ENCODE peak calls at places on chromosomes 2 and 18, in seven cellular contexts. I is H9, L is trophoblast cell, A is mesenchymal stem cell, O is mesendoderm, Q is IMR-90, C is neuronal stem cell. S is an unnamed sample.

GRCh38 chr2:12321017-12321641 is 395.6 kb upstream of the TRIB2 start:
- DNase-seq in I (no peak), L (peak), A (peak), O (peak), Q (peak), C (no peak), S (no peak)

GRCh38 chr2:14524803-14525080 is 107.8 kb upstream of the LRATD1 start:
- DNase-seq in I (no peak), L (peak), A (peak), O (no peak), Q (peak), C (no peak), S (no peak)

GRCh38 chr18:34880882-34881852 is 160.0 kb upstream of the MAPRE2 start:
- DNase-seq in I (no peak), L (no peak), A (peak), O (no peak), Q (peak), C (no peak), S (no peak)

GRCh38 chr2:54581326-54582039 is 125.4 kb downstream of the SPTBN1 start:
- DNase-seq in I (no peak), L (no peak), A (no peak), O (no peak), Q (no peak), C (no peak), S (no peak)

GRCh38 chr2:217092710-217093379 is 233.0 kb upstream of the TNP1 start:
- DNase-seq in I (no peak), L (no peak), A (no peak), O (no peak), Q (no peak), C (no peak), S (no peak)

GRCh38 chr2:139366659-139367058 is 586.5 kb upstream of the NXPH2 start:
- DNase-seq in I (no peak), L (no peak), A (no peak), O (no peak), Q (no peak), C (no peak), S (no peak)

GRCh38 chr2:219254590-219255219 is 987 bp upstream of the TUBA4A start:
- DNase-seq in I (no peak), L (no peak), A (peak), O (no peak), Q (no peak), C (no peak), S (no peak)

GRCh38 chr2:72796766-72797165 is 29.1 kb downstream of the EXOC6B start:
- DNase-seq in I (no peak), L (no peak), A (no peak), O (no peak), Q (no peak), C (no peak), S (no peak)

GRCh38 chr2:86430368-86430767 is 10.8 kb upstream of the KDM3A start:
- DNase-seq in I (no peak), L (no peak), A (no peak), O (no peak), Q (no peak), C (no peak), S (no peak)

GRCh38 chr2:152363933-152364332 is 29.0 kb downstream of the FMNL2 start:
- DNase-seq in I (no peak), L (no peak), A (no peak), O (no peak), Q (no peak), C (no peak), S (no peak)

GRCh38 chr2:233925402-233925801 is 8.2 kb downstream of the TRPM8 start:
- DNase-seq in I (no peak), L (no peak), A (no peak), O (peak), Q (no peak), C (no peak), S (no peak)

GRCh38 chr2:6412533-6413085 is 453.1 kb downstream of the CMPK2 start:
- DNase-seq in I (no peak), L (no peak), A (peak), O (no peak), Q (peak), C (no peak), S (no peak)

GRCh38 chr2:8196311-8196710 is 485.5 kb upstream of the ID2 start:
- DNase-seq in I (no peak), L (no peak), A (no peak), O (no peak), Q (peak), C (no peak), S (no peak)

GRCh38 chr2:120552079-120552478 is 183.6 kb upstream of the GLI2 start:
- DNase-seq in I (no peak), L (no peak), A (no peak), O (no peak), Q (no peak), C (no peak), S (no peak)

GRCh38 chr2:120550893-120551446 is 184.7 kb upstream of the GLI2 start:
- DNase-seq in I (no peak), L (no peak), A (no peak), O (no peak), Q (no peak), C (no peak), S (no peak)

GRCh38 chr2:120551540-120551939 is 184.1 kb upstream of the GLI2 start:
- DNase-seq in I (no peak), L (no peak), A (no peak), O (no peak), Q (peak), C (no peak), S (no peak)

GRCh38 chr2:120554625-120555032 is 181.0 kb upstream of the GLI2 start:
- DNase-seq in I (no peak), L (no peak), A (no peak), O (no peak), Q (no peak), C (no peak), S (no peak)

DNA sequence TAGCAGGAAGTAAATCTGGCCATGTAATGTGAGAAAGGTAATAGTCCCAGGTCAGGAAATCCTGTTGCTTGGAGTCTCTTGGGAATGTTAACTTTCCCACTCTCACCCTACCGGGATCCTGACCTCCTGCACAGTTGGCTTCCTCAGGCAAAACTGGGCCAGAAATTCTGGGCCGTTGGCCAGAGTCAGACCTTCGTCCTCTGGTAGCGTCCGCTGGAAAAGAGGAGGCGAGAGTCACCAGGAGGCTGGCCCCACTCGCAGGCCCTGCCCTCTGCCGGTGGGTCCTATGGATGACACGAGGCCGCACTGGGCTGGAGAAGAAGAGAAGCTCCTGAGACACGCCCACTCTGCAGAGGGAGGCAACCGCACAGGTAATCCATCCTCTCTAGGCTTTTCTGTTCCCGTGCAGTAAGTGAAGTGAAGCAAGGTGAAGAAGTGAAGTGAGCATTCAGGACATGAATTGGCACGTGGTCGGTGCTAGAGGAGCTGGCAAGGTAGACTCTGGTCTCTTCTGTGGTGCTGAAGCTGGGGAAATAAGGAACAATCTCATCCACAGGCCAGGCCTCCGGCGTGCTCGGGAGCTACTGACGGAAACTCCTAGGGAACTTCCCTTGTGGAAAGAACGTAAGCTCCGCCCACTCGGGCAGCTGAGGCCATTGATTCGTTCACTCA is 182.7 kb upstream of the GLI2 start:
- DNase-seq in I (peak), L (peak), A (peak), O (peak), Q (peak), C (peak), S (peak)
- H2AK5ac ChIP-seq in I (no peak), L (no peak), A (no peak), O (no peak), Q (no peak), C (no peak), S (no peak)

GRCh38 chr2:227921648-227922047 is 50.2 kb downstream of the DAW1 start:
- DNase-seq in I (no peak), L (no peak), A (no peak), O (no peak), Q (no peak), C (no peak), S (no peak)
- H2AK5ac ChIP-seq in I (no peak), L (no peak), A (no peak), O (no peak), Q (no peak), C (no peak), S (no peak)

DNA sequence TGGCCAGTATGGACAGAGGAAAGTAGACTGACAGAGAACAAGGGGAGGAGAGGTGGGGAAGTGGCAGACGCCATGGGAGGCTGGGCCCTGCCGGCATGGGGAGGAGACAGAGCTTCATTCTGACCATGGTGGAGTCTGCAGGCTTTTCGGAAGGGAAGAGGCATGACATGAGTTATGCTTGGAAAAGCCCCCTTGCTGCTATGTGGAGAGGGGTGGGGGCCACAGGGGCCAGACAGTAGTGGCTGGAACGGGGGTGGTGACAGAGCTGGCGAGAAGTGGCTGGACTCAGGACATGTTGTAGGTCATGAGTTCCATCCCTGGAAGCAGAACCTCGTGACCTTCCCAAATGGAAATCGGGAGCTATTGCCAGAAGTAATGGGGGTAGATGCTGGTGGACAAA is 66.7 kb upstream of the DAPL1 start:
- DNase-seq in I (no peak), L (no peak), A (no peak), O (no peak), Q (no peak), C (no peak), S (no peak)
- H2AK5ac ChIP-seq in I (no peak), L (no peak), A (no peak), O (no peak), Q (no peak), C (no peak), S (no peak)

GRCh38 chr2:207616185-207616584 is 9.0 kb downstream of the METTL21A start:
- DNase-seq in I (no peak), L (peak), A (peak), O (no peak), Q (peak), C (no peak), S (peak)
- H2AK5ac ChIP-seq in I (no peak), L (no peak), A (no peak), O (no peak), Q (peak), C (no peak), S (no peak)

DNA sequence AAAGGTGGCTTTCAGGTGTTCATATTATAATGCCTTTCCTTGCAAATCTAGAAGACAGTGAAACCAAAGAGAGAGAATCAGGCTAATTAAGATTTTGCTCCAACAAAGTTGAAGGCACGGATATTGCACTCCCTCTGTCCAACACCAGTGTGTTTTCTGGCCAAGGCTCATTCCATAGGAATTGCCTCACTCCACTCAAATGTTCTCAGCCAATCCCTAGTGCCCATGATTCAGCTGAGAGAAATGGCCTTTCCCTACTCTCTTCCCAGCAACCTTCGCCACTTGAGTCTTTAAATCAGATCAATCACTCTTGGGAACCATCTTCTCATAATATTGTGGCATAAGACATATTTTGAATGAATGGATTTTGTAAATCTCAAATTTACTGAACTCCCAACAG is 768.2 kb upstream of the ACVR2A start:
- DNase-seq in I (no peak), L (no peak), A (peak), O (peak), Q (peak), C (no peak), S (no peak)
- H2AK5ac ChIP-seq in I (no peak), L (no peak), A (no peak), O (no peak), Q (no peak), C (no peak), S (no peak)